ENCODE peak calls at places on chromosomes 1 and 21, in nine cellular contexts. Y, O, S, W, R, T, K, P and L are unnamed samples.

GRCh38 chr1:33001282-33001681 is 35.4 kb downstream of the AK2 start:
- DNase-seq in O (no peak), K (no peak), W (no peak), T (no peak), Y (no peak), R (no peak), S (no peak), P (no peak), L (no peak)

GRCh38 chr1:27137544-27138075 is 17.3 kb downstream of the SLC9A1 start:
- DNase-seq in T (no peak), O (no peak), R (peak; percentile 49), S (no peak), Y (no peak), P (peak; percentile 39), K (no peak), W (no peak), L (no peak)

GRCh38 chr1:64873576-64873975 is 92.8 kb downstream of the JAK1 start:
- DNase-seq in P (no peak), O (no peak), S (no peak), Y (no peak), K (no peak), T (no peak), R (no peak), W (no peak), L (no peak)

GRCh38 chr21:41691205-41692203 is 75.3 kb downstream of the RIPK4 start:
- DNase-seq in Y (no peak), T (no peak), O (no peak), W (no peak), R (no peak), K (no peak), P (no peak), S (no peak), L (no peak)

GRCh38 chr21:36847189-36847588 is 119.3 kb downstream of the HLCS start:
- DNase-seq in Y (no peak), P (no peak), T (peak; percentile 75), S (no peak), K (no peak), O (peak; percentile 85), R (no peak), W (no peak), L (no peak)

GRCh38 chr1:93042134-93042821 is 36.8 kb upstream of the MTF2 start:
- DNase-seq in P (no peak), W (peak; percentile 76), T (no peak), Y (peak; percentile 87), S (no peak), O (no peak), R (no peak), K (no peak), L (no peak)

GRCh38 chr1:168939131-168939946 is 167.2 kb upstream of the ATP1B1 start:
- DNase-seq in K (no peak), R (no peak), W (no peak), Y (no peak), P (no peak), O (no peak), T (no peak), S (no peak), L (no peak)

GRCh38 chr1:204578867-204579664 is 62.9 kb downstream of the MDM4 start:
- DNase-seq in K (no peak), Y (peak; percentile 81), S (no peak), R (peak; percentile 48), P (peak; percentile 28), O (no peak), T (no peak), W (no peak), L (no peak)

GRCh38 chr1:3019007-3019515 is 2.2 kb upstream of the ACTRT2 start:
- DNase-seq in P (no peak), R (peak; percentile 12), W (no peak), Y (no peak), T (no peak), K (no peak), S (no peak), O (no peak), L (no peak)

GRCh38 chr1:177137814-177138213 is 26.7 kb downstream of the ASTN1 start:
- DNase-seq in P (no peak), W (no peak), Y (no peak), K (no peak), O (no peak), T (no peak), S (no peak), R (no peak), L (no peak)

GRCh38 chr1:190353538-190354101 is 124.0 kb downstream of the BRINP3 start:
- DNase-seq in K (no peak), Y (no peak), O (peak; percentile 69), R (no peak), W (no peak), P (no peak), T (peak; percentile 4), S (no peak), L (no peak)

GRCh38 chr1:75677443-75677842 is 47.1 kb upstream of the ACADM start:
- DNase-seq in O (no peak), K (no peak), W (no peak), P (no peak), Y (no peak), R (no peak), T (no peak), S (no peak), L (no peak)

GRCh38 chr1:200207711-200208126 is 180.2 kb downstream of the NR5A2 start:
- DNase-seq in K (no peak), S (no peak), T (no peak), R (no peak), Y (peak; percentile 91), P (no peak), W (no peak), O (peak; percentile 76), L (no peak)

GRCh38 chr1:59133997-59134396 is 162.9 kb upstream of the FGGY start:
- DNase-seq in T (no peak), W (no peak), O (no peak), Y (no peak), P (no peak), K (no peak), S (no peak), R (no peak), L (no peak)

GRCh38 chr1:9294440-9294773 is 1.7 kb downstream of the SPSB1 start:
- DNase-seq in S (no peak), R (no peak), T (peak; percentile 89), P (peak; percentile 26), Y (no peak), W (no peak), O (peak; percentile 96), K (no peak), L (no peak)

GRCh38 chr1:4020411-4020810 is 120.3 kb upstream of the C1orf174 start:
- DNase-seq in Y (no peak), W (no peak), R (no peak), P (no peak), T (no peak), K (no peak), O (no peak), S (no peak), L (no peak)

GRCh38 chr1:22760453-22760852 is 49.8 kb downstream of the EPHB2 start:
- DNase-seq in T (peak; percentile 50), S (no peak), O (peak; percentile 26), P (no peak), W (no peak), Y (no peak), R (no peak), K (no peak), L (no peak)

GRCh38 chr21:39869141-39869818 is 2.0 kb downstream of the PCP4 start:
- DNase-seq in R (no peak), W (no peak), S (no peak), T (no peak), O (no peak), Y (no peak), P (no peak), K (no peak), L (no peak)

GRCh38 chr1:31372961-31373896 is at the start of gene FABP3:
- DNase-seq in K (no peak), Y (no peak), O (peak; percentile 51), S (no peak), W (no peak), T (no peak), P (peak; percentile 85), R (peak; percentile 85), L (no peak)

GRCh38 chr1:91591175-91591968 is 90.7 kb downstream of the CDC7 start:
- DNase-seq in S (no peak), W (no peak), R (no peak), Y (peak; percentile 22), O (no peak), K (no peak), P (no peak), T (no peak), L (no peak)

GRCh38 chr1:6823822-6824221 is 38.6 kb downstream of the CAMTA1 start:
- DNase-seq in O (no peak), W (no peak), S (no peak), R (no peak), Y (no peak), T (no peak), K (no peak), P (no peak), L (no peak)

GRCh38 chr1:121519042-121519755 is 334.4 kb downstream of the SRGAP2C start:
- DNase-seq in O (no peak), R (peak; percentile 56), P (peak; percentile 23), W (peak; percentile 67), Y (peak; percentile 0), S (peak; percentile 74), K (peak; percentile 52), T (peak; percentile 68), L (peak; percentile 27)

GRCh38 chr1:43763497-43763973 is 56.2 kb downstream of the ST3GAL3 start:
- DNase-seq in P (peak; percentile 80), S (peak; percentile 2), Y (peak; percentile 74), T (peak; percentile 84), W (peak; percentile 26), K (peak; percentile 10), R (peak; percentile 54), O (peak; percentile 93), L (peak; percentile 54)

GRCh38 chr1:227789042-227789880 is 26.2 kb upstream of the PRSS38 start:
- DNase-seq in S (no peak), O (peak; percentile 45), R (no peak), Y (no peak), T (no peak), K (no peak), P (no peak), W (no peak), L (no peak)

GRCh38 chr1:150563340-150564038 is 14.3 kb downstream of the ADAMTSL4 start:
- DNase-seq in Y (peak; percentile 91), R (peak; percentile 74), W (peak; percentile 68), K (no peak), S (no peak), P (no peak), O (peak; percentile 43), T (peak; percentile 54), L (no peak)

GRCh38 chr1:248825573-248825908 is 174 bp downstream of the SH3BP5L start:
- DNase-seq in P (no peak), W (no peak), R (no peak), K (no peak), Y (no peak), O (no peak), S (no peak), T (no peak), L (no peak)

GRCh38 chr1:119279441-119280415 is 88.9 kb upstream of the HAO2 start:
- DNase-seq in K (no peak), T (peak; percentile 95), P (no peak), W (no peak), R (no peak), O (peak; percentile 76), S (no peak), Y (no peak), L (no peak)

GRCh38 chr1:183276386-183276785 is 90.3 kb downstream of the LAMC2 start:
- DNase-seq in K (no peak), P (no peak), O (no peak), W (no peak), S (no peak), R (no peak), T (no peak), Y (no peak), L (no peak)

GRCh38 chr1:21931171-21932093 is 5.7 kb downstream of the HSPG2 start:
- DNase-seq in S (no peak), R (peak; percentile 80), Y (no peak), P (no peak), W (no peak), T (peak; percentile 71), K (no peak), O (peak; percentile 88), L (no peak)

GRCh38 chr1:182446033-182446669 is 3.8 kb upstream of the RGSL1 start:
- DNase-seq in Y (peak; percentile 79), K (no peak), O (peak; percentile 40), T (peak; percentile 31), R (no peak), S (no peak), P (peak; percentile 7), W (no peak), L (peak; percentile 37)

GRCh38 chr1:78607334-78607927 is 12.8 kb upstream of the IFI44L start:
- DNase-seq in P (no peak), Y (peak; percentile 38), O (peak; percentile 51), S (no peak), T (no peak), K (no peak), R (no peak), W (no peak), L (no peak)